ENCODE peak calls at places on chromosome 13, in ten cellular contexts. One of them, this sample, is unnamed.

GRCh38 chr13:29498426-29499040 is 97.0 kb downstream of the SLC7A1 start:
- DNase-seq in posterior vena cava: no peak
- DNase-seq in kidney glomerular epithelial cell: no peak
- DNase-seq in PC-3: no peak
- DNase-seq in COR-L47: no peak
- DNase-seq in right cardiac atrium: no peak
- DNase-seq in fibroblast of villous mesenchyme: no peak
- DNase-seq in T-helper 9 cell: no peak
- DNase-seq in stimulated activated naive CD8-positive, alpha-beta T cell treated with anti-CD3 and anti-CD28 coated beads, Interleukin-15, Interleukin-2, amounts not matched to agents 100 U/mL and 50 U/mL, for 24 hours: no peak
- DNase-seq in A549: no peak
- DNase-seq in this sample: no peak

GRCh38 chr13:73210218-73210883 is 151.5 kb downstream of the KLF5 start:
- DNase-seq in posterior vena cava: no peak
- DNase-seq in stimulated activated naive CD8-positive, alpha-beta T cell treated with anti-CD3 and anti-CD28 coated beads, Interleukin-15, Interleukin-2, amounts not matched to agents 100 U/mL and 50 U/mL, for 24 hours: no peak
- DNase-seq in COR-L47: no peak
- DNase-seq in fibroblast of villous mesenchyme: peak; percentile 11
- DNase-seq in PC-3: peak; percentile 69
- DNase-seq in right cardiac atrium: no peak
- DNase-seq in kidney glomerular epithelial cell: no peak
- DNase-seq in T-helper 9 cell: no peak
- DNase-seq in A549: peak; percentile 39
- DNase-seq in this sample: no peak

GRCh38 chr13:35917942-35918645 is 213.1 kb downstream of the DCLK1 start:
- DNase-seq in PC-3: no peak
- DNase-seq in COR-L47: no peak
- DNase-seq in kidney glomerular epithelial cell: peak; percentile 21
- DNase-seq in posterior vena cava: no peak
- DNase-seq in T-helper 9 cell: no peak
- DNase-seq in fibroblast of villous mesenchyme: no peak
- DNase-seq in right cardiac atrium: no peak
- DNase-seq in stimulated activated naive CD8-positive, alpha-beta T cell treated with anti-CD3 and anti-CD28 coated beads, Interleukin-15, Interleukin-2, amounts not matched to agents 100 U/mL and 50 U/mL, for 24 hours: no peak
- DNase-seq in A549: no peak
- DNase-seq in this sample: no peak

GRCh38 chr13:112671359-112671758 is 18.5 kb upstream of the ATP11A start:
- DNase-seq in T-helper 9 cell: no peak
- DNase-seq in fibroblast of villous mesenchyme: no peak
- DNase-seq in stimulated activated naive CD8-positive, alpha-beta T cell treated with anti-CD3 and anti-CD28 coated beads, Interleukin-15, Interleukin-2, amounts not matched to agents 100 U/mL and 50 U/mL, for 24 hours: no peak
- DNase-seq in posterior vena cava: no peak
- DNase-seq in right cardiac atrium: no peak
- DNase-seq in COR-L47: no peak
- DNase-seq in A549: no peak
- DNase-seq in kidney glomerular epithelial cell: no peak
- DNase-seq in PC-3: no peak
- DNase-seq in this sample: no peak

GRCh38 chr13:57314897-57315520 is 148.0 kb downstream of the PRR20E start:
- DNase-seq in fibroblast of villous mesenchyme: no peak
- DNase-seq in posterior vena cava: no peak
- DNase-seq in A549: no peak
- DNase-seq in kidney glomerular epithelial cell: no peak
- DNase-seq in right cardiac atrium: no peak
- DNase-seq in stimulated activated naive CD8-positive, alpha-beta T cell treated with anti-CD3 and anti-CD28 coated beads, Interleukin-15, Interleukin-2, amounts not matched to agents 100 U/mL and 50 U/mL, for 24 hours: no peak
- DNase-seq in T-helper 9 cell: no peak
- DNase-seq in COR-L47: no peak
- DNase-seq in PC-3: peak; percentile 3
- DNase-seq in this sample: no peak

GRCh38 chr13:29522044-29522685 is 73.3 kb downstream of the SLC7A1 start:
- DNase-seq in fibroblast of villous mesenchyme: peak; percentile 97
- DNase-seq in posterior vena cava: peak; percentile 79
- DNase-seq in right cardiac atrium: no peak
- DNase-seq in COR-L47: no peak
- DNase-seq in A549: no peak
- DNase-seq in stimulated activated naive CD8-positive, alpha-beta T cell treated with anti-CD3 and anti-CD28 coated beads, Interleukin-15, Interleukin-2, amounts not matched to agents 100 U/mL and 50 U/mL, for 24 hours: no peak
- DNase-seq in T-helper 9 cell: no peak
- DNase-seq in kidney glomerular epithelial cell: no peak
- DNase-seq in PC-3: no peak
- DNase-seq in this sample: no peak

GRCh38 chr13:93341517-93341916 is 114.9 kb downstream of the GPC6 start:
- DNase-seq in PC-3: no peak
- DNase-seq in T-helper 9 cell: no peak
- DNase-seq in A549: no peak
- DNase-seq in right cardiac atrium: no peak
- DNase-seq in COR-L47: no peak
- DNase-seq in kidney glomerular epithelial cell: no peak
- DNase-seq in fibroblast of villous mesenchyme: no peak
- DNase-seq in posterior vena cava: no peak
- DNase-seq in stimulated activated naive CD8-positive, alpha-beta T cell treated with anti-CD3 and anti-CD28 coated beads, Interleukin-15, Interleukin-2, amounts not matched to agents 100 U/mL and 50 U/mL, for 24 hours: no peak
- DNase-seq in this sample: no peak

GRCh38 chr13:97753269-97753668 is 200.2 kb upstream of the IPO5 start:
- DNase-seq in right cardiac atrium: no peak
- DNase-seq in kidney glomerular epithelial cell: no peak
- DNase-seq in stimulated activated naive CD8-positive, alpha-beta T cell treated with anti-CD3 and anti-CD28 coated beads, Interleukin-15, Interleukin-2, amounts not matched to agents 100 U/mL and 50 U/mL, for 24 hours: no peak
- DNase-seq in PC-3: no peak
- DNase-seq in A549: no peak
- DNase-seq in posterior vena cava: no peak
- DNase-seq in COR-L47: no peak
- DNase-seq in T-helper 9 cell: no peak
- DNase-seq in fibroblast of villous mesenchyme: no peak
- DNase-seq in this sample: no peak

GRCh38 chr13:99355267-99356215 is 48.3 kb upstream of the GPR183 start:
- DNase-seq in A549: no peak
- DNase-seq in COR-L47: no peak
- DNase-seq in fibroblast of villous mesenchyme: no peak
- DNase-seq in kidney glomerular epithelial cell: no peak
- DNase-seq in stimulated activated naive CD8-positive, alpha-beta T cell treated with anti-CD3 and anti-CD28 coated beads, Interleukin-15, Interleukin-2, amounts not matched to agents 100 U/mL and 50 U/mL, for 24 hours: no peak
- DNase-seq in right cardiac atrium: no peak
- DNase-seq in PC-3: no peak
- DNase-seq in T-helper 9 cell: no peak
- DNase-seq in posterior vena cava: no peak
- DNase-seq in this sample: no peak

This sample was measured in CD4-positive, CD25-positive, alpha-beta regulatory T cell.